ENCODE peak calls at places on chromosomes 7 and 10, in eight cellular contexts. V is neural progenitor cell, A is SJCRH30, Q is astrocyte, C is NT2/D1, Z is cardiac muscle cell, H is body of pancreas, K is heart left ventricle. D is an unnamed sample.

GRCh38 chr10:104080762-104081161 is 4.9 kb downstream of the COL17A1 start:
- DNase-seq in C (no peak), Q (no peak), V (peak; percentile 83), A (peak; percentile 41), Z (peak; percentile 45), H (peak; percentile 22), K (no peak), D (no peak)

GRCh38 chr7:38318803-38319416 is 45.5 kb upstream of the TARP start:
- DNase-seq in Z (peak; percentile 85), V (peak; percentile 75), C (peak; percentile 93), Q (peak; percentile 77), H (no peak), K (no peak), A (peak; percentile 88), D (peak; percentile 83)

GRCh38 chr10:78660446-78661106 is 408.2 kb upstream of the ZMIZ1 start:
- DNase-seq in H (no peak), V (no peak), K (no peak), A (no peak), Z (peak; percentile 19), C (no peak), Q (no peak), D (no peak)

GRCh38 chr10:14774797-14775196 is at the start of gene FAM107B:
- DNase-seq in V (no peak), K (no peak), Z (no peak), A (no peak), Q (no peak), C (no peak), H (no peak), D (no peak)

GRCh38 chr7:129450295-129450694 is 16.1 kb downstream of the STRIP2 start:
- DNase-seq in Q (no peak), A (no peak), C (no peak), H (no peak), V (no peak), Z (no peak), K (no peak), D (no peak)

GRCh38 chr10:22662693-22663330 is 51.6 kb downstream of the PIP4K2A start:
- DNase-seq in Q (no peak), C (no peak), K (no peak), H (no peak), V (no peak), Z (no peak), A (no peak), D (no peak)

GRCh38 chr7:28389504-28390385 is 22.6 kb upstream of the CREB5 start:
- DNase-seq in Q (peak; percentile 52), K (no peak), H (no peak), C (peak; percentile 70), Z (peak; percentile 77), A (peak; percentile 83), V (peak; percentile 82), D (no peak)

GRCh38 chr10:73586583-73586984 is 4.6 kb downstream of the USP54 start:
- DNase-seq in V (no peak), Z (peak; percentile 82), A (no peak), Q (peak; percentile 89), K (no peak), H (peak; percentile 62), C (no peak), D (peak; percentile 19)

GRCh38 chr10:12067336-12067735 is 1.4 kb upstream of the DHTKD1 start:
- DNase-seq in C (no peak), A (no peak), Q (peak; percentile 93), K (no peak), H (no peak), Z (peak; percentile 20), V (no peak), D (no peak)

GRCh38 chr10:84848967-84849366 is 520.6 kb downstream of the CCSER2 start:
- DNase-seq in H (no peak), K (no peak), V (no peak), Z (no peak), Q (no peak), C (no peak), A (no peak), D (no peak)

GRCh38 chr7:81267508-81267907 is 348.7 kb upstream of the SEMA3C start:
- DNase-seq in Z (peak; percentile 21), V (no peak), C (no peak), A (no peak), H (peak; percentile 69), K (no peak), Q (peak; percentile 81), D (peak; percentile 23)

GRCh38 chr10:76311752-76312699 is 880.6 kb downstream of the LRMDA start:
- DNase-seq in A (peak; percentile 47), H (peak; percentile 51), K (no peak), Q (no peak), Z (peak; percentile 34), V (peak; percentile 79), C (peak; percentile 46), D (peak; percentile 37)

GRCh38 chr10:111273635-111274034 is 196.8 kb downstream of the ADRA2A start:
- DNase-seq in Q (no peak), V (no peak), C (no peak), H (no peak), Z (no peak), K (no peak), A (no peak), D (no peak)

GRCh38 chr10:100562806-100563293 is 27.1 kb downstream of the HIF1AN start:
- DNase-seq in C (peak; percentile 49), H (no peak), V (peak; percentile 71), Z (peak; percentile 72), K (no peak), A (peak; percentile 73), Q (peak; percentile 18), D (peak; percentile 42)

GRCh38 chr10:23499317-23499716 is 60.4 kb downstream of the OTUD1 start:
- DNase-seq in V (no peak), Z (no peak), K (no peak), C (no peak), H (peak; percentile 12), A (no peak), Q (no peak), D (no peak)

GRCh38 chr10:637221-637620 is 52.2 kb downstream of the DIP2C start:
- DNase-seq in A (no peak), H (peak; percentile 52), C (no peak), V (no peak), K (no peak), Q (no peak), Z (no peak), D (no peak)

GRCh38 chr10:131534836-131535235 is 223.3 kb upstream of the TCERG1L start:
- DNase-seq in Q (no peak), K (no peak), H (no peak), A (no peak), V (no peak), Z (no peak), C (no peak), D (no peak)

GRCh38 chr10:97106207-97106606 is 79.6 kb downstream of the SLIT1 start:
- DNase-seq in H (no peak), Q (no peak), V (no peak), K (no peak), C (no peak), Z (no peak), A (no peak), D (no peak)

GRCh38 chr7:46651070-46651469 is 730.0 kb upstream of the IGFBP3 start:
- DNase-seq in K (no peak), V (no peak), Q (no peak), A (no peak), Z (no peak), C (no peak), H (peak; percentile 27), D (no peak)

GRCh38 chr7:92131764-92132330 is 2.4 kb downstream of the CYP51A1 start:
- DNase-seq in A (no peak), C (no peak), Z (no peak), K (no peak), Q (no peak), H (no peak), V (no peak), D (no peak)
- H3K4me3 ChIP-seq in A (no peak overlapping the region), C (peak overlapping the region; percentile 5), Z (peak overlapping the region; percentile 66), K (no peak overlapping the region), Q (no peak overlapping the region), H (no peak overlapping the region), V (peak overlapping the region; percentile 95), D (no peak overlapping the region)

DNA sequence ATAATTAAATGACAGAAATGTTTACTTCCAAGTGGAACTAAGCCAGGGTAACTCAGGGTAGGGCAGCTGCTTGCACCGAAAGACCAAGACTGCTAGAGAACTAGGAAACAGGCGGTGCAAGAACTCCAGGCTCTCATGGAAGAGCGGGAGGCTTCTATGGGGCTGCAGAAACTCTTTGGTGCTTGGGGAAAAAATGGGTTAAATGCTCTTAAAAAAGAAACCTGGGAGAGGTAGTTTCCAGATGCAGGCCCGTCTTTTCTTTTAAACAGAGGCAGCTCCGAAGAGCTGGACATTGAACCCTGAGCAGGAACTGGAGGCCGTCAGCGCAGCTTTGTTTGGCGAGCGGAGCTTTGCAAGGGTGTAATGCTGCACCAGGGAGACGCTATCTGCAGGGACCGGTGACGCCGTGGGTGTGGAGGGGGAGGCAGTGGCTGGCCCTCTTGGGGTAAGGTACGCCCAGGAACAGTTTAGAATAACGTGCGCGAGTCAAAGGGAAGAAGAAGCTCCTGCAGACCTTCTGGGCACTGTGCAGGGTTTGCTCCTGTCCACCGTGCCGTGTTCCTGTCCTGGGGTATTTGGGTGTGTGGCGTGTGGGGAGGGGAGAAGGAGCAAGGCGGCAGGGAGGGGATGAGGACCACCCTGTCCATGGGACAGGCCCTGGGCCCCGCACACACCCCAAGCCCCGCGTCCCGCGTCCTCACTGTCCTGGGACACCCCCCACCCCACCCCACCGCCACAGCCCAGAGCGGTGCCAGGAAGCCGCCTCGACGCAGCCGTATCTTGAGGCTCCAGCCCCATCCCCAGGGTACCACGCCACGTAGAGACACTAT is 59.0 kb downstream of the EGFR start:
- DNase-seq in C (no peak), A (no peak), H (peak; percentile 68), Z (no peak), Q (no peak), K (no peak), V (no peak), D (no peak)
- H3K9me3 ChIP-seq in C (no peaks in the 10 kb centered on the region), A (peaks cover 2% of the 10 kb centered on the region), H (no peaks in the 10 kb centered on the region), Z (no peaks in the 10 kb centered on the region), Q (no peaks in the 10 kb centered on the region), K (no peaks in the 10 kb centered on the region), V (no peaks in the 10 kb centered on the region), D (no peaks in the 10 kb centered on the region)

GRCh38 chr7:33950047-33950714 is 44.8 kb downstream of the BMPER start:
- DNase-seq in K (no peak), Q (no peak), V (no peak), H (no peak), Z (no peak), C (no peak), A (no peak), D (no peak)

GRCh38 chr7:33958126-33958525 is 52.8 kb downstream of the BMPER start:
- DNase-seq in H (no peak), K (no peak), Z (no peak), V (no peak), Q (no peak), A (no peak), C (no peak), D (no peak)

DNA sequence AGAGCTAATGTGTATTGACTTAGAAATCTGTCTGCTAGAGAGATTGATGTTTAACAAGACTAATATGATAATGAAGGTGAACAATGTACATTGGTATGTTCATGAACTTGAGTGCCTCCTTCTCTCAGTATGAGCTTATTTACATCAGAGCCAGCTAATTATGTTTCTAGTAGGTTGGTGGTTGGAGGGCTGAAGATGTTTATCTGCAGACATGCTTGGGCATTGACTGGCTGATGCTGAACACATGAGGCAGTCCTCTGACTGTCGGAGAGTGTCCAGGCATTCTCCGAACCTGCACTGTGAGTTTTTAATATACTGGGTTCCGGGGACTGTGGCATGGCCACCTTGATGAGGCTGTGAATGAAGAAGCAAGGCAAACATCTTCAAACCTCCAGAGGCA is 47.5 kb downstream of the BMPER start:
- DNase-seq in Q (peak; percentile 66), Z (no peak), C (no peak), H (no peak), K (no peak), A (no peak), V (no peak), D (no peak)
- H3K36me3 ChIP-seq in Q (no peaks in the 10 kb centered on the region), Z (peaks cover 22% of the 10 kb centered on the region), C (no peaks in the 10 kb centered on the region), H (no peaks in the 10 kb centered on the region), K (no peaks in the 10 kb centered on the region), A (no peaks in the 10 kb centered on the region), V (no peaks in the 10 kb centered on the region), D (peaks cover 95% of the 10 kb centered on the region)

GRCh38 chr10:127259385-127259784 is 63.0 kb upstream of the INSYN2A start:
- DNase-seq in Z (no peak), A (no peak), K (no peak), H (no peak), C (no peak), V (no peak), Q (no peak), D (no peak)
- H3K4me3 ChIP-seq in Z (no peak overlapping the region), A (no peak overlapping the region), K (no peak overlapping the region), H (no peak overlapping the region), C (no peak overlapping the region), V (no peak overlapping the region), Q (no peak overlapping the region), D (no peak overlapping the region)

D was measured in MG63.